ENCODE peak calls at places on chromosomes 1 and 21, in seven cellular contexts. W is NCI-H1417, Y is stomach, O is cardiac muscle cell, P is H4, X is NCI-H345, G is GM12865. T is an unnamed sample.

GRCh38 chr21:43653626-43654025 is 5.7 kb downstream of the HSF2BP start:
- DNase-seq in W (no peak), O (no peak), X (no peak), P (no peak), G (no peak), Y (no peak), T (no peak)

GRCh38 chr1:205244383-205244782 is 16.6 kb downstream of the TMCC2 start:
- DNase-seq in O (no peak), X (no peak), Y (no peak), P (no peak), W (no peak), G (no peak), T (no peak)

GRCh38 chr1:54124472-54124871 is 28.3 kb downstream of the CDCP2 start:
- DNase-seq in X (peak), P (no peak), W (peak), G (no peak), O (no peak), Y (peak), T (peak)

GRCh38 chr1:203569490-203570318 is 56.9 kb upstream of the ATP2B4 start:
- DNase-seq in O (no peak), G (no peak), Y (no peak), X (no peak), W (no peak), P (no peak), T (no peak)

GRCh38 chr1:155236451-155236850 is 18.8 kb downstream of the ENTREP3 start:
- DNase-seq in G (no peak), Y (no peak), O (no peak), W (no peak), P (no peak), X (no peak), T (no peak)

GRCh38 chr1:228265167-228265566 is 57.3 kb downstream of the OBSCN start:
- DNase-seq in O (no peak), Y (no peak), W (no peak), P (peak), G (no peak), X (no peak), T (no peak)

GRCh38 chr1:58361134-58361533 is 185.4 kb downstream of the OMA1 start:
- DNase-seq in O (no peak), P (no peak), X (no peak), W (no peak), G (no peak), Y (no peak), T (no peak)

GRCh38 chr1:114075546-114076249 is 78.0 kb downstream of the SYT6 start:
- DNase-seq in X (no peak), P (no peak), O (no peak), G (peak), W (no peak), Y (no peak), T (peak)

GRCh38 chr1:113205980-113206766 is 133.2 kb downstream of the LRIG2 start:
- DNase-seq in G (no peak), W (no peak), O (no peak), X (peak), P (no peak), Y (no peak), T (no peak)

GRCh38 chr1:212860713-212861581 is 2.9 kb downstream of the FLVCR1 start:
- DNase-seq in W (peak), P (no peak), Y (no peak), G (no peak), X (peak), O (peak), T (peak)

GRCh38 chr1:33709780-33710713 is 153.8 kb upstream of the HMGB4 start:
- DNase-seq in X (no peak), W (no peak), O (no peak), P (no peak), Y (no peak), G (no peak), T (peak)

GRCh38 chr1:224211262-224211962 is 28.4 kb downstream of the DEGS1 start:
- DNase-seq in G (peak), P (no peak), Y (peak), X (peak), W (peak), O (peak), T (peak)

GRCh38 chr21:37338671-37339526 is 27.7 kb upstream of the DYRK1A start:
- DNase-seq in X (no peak), G (no peak), W (no peak), Y (no peak), O (peak), P (peak), T (peak)

GRCh38 chr1:117698398-117699160 is 92.7 kb downstream of the TENT5C start:
- DNase-seq in O (no peak), Y (no peak), W (no peak), G (no peak), X (no peak), P (no peak), T (no peak)

GRCh38 chr1:27000817-27001460 is 7.4 kb downstream of the TRNP1 start:
- DNase-seq in O (no peak), Y (no peak), X (no peak), G (no peak), W (no peak), P (no peak), T (no peak)

GRCh38 chr1:98072047-98072446 is 151.2 kb upstream of the DPYD start:
- DNase-seq in W (no peak), G (no peak), X (no peak), Y (no peak), O (no peak), P (no peak), T (no peak)

GRCh38 chr1:10692401-10693021 is 103.9 kb downstream of the CASZ1 start:
- DNase-seq in Y (peak), X (no peak), P (peak), G (peak), W (peak), O (peak), T (peak)

GRCh38 chr1:228003461-228004330 is 3.1 kb upstream of the WNT3A start:
- DNase-seq in X (no peak), P (no peak), G (no peak), W (no peak), Y (peak), O (no peak), T (no peak)

GRCh38 chr1:53512807-53513755 is 53.9 kb downstream of the DMRTB1 start:
- DNase-seq in W (no peak), O (no peak), Y (no peak), G (no peak), X (peak), P (no peak), T (peak)

GRCh38 chr1:230395932-230396331 is 30.2 kb downstream of the PGBD5 start:
- DNase-seq in Y (no peak), W (no peak), P (no peak), G (no peak), X (no peak), O (no peak), T (no peak)

GRCh38 chr1:201334325-201335173 is 42.9 kb downstream of the TNNT2 start:
- DNase-seq in X (no peak), P (no peak), O (no peak), W (no peak), Y (no peak), G (no peak), T (no peak)

GRCh38 chr1:225824522-225824921 is 14.6 kb downstream of the EPHX1 start:
- DNase-seq in P (no peak), Y (no peak), W (peak), X (peak), O (no peak), G (no peak), T (peak)

GRCh38 chr1:76998582-76999189 is 131.4 kb downstream of the ST6GALNAC5 start:
- DNase-seq in P (no peak), X (no peak), Y (no peak), O (no peak), W (no peak), G (no peak), T (no peak)

GRCh38 chr1:95238304-95238703 is 4.3 kb downstream of the RWDD3 start:
- DNase-seq in G (no peak), Y (no peak), O (no peak), W (no peak), X (no peak), P (no peak), T (no peak)

GRCh38 chr1:196405839-196406238 is 202.4 kb downstream of the KCNT2 start:
- DNase-seq in W (no peak), Y (no peak), X (no peak), P (no peak), O (no peak), G (no peak), T (no peak)

GRCh38 chr1:41537257-41537656 is 52.8 kb upstream of the EDN2 start:
- DNase-seq in O (no peak), W (no peak), G (no peak), Y (no peak), P (no peak), X (no peak), T (no peak)

GRCh38 chr1:156936721-156937220 is 16.3 kb downstream of the LRRC71 start:
- DNase-seq in Y (no peak), G (peak), P (no peak), X (no peak), O (no peak), W (no peak), T (peak)

GRCh38 chr1:192702212-192702993 is 66.5 kb downstream of the RGS13 start:
- DNase-seq in X (no peak), P (peak), O (no peak), Y (no peak), G (no peak), W (no peak), T (no peak)

GRCh38 chr1:193366764-193367507 is 180.5 kb upstream of the B3GALT2 start:
- DNase-seq in X (no peak), W (no peak), O (no peak), G (no peak), Y (no peak), P (no peak), T (no peak)

T was measured in NCI-H69.